ENCODE peak calls at places on chromosomes 7 and 10, in six cellular contexts. B is heart left ventricle, S is trophoblast cell, V is mucosa of descending colon, L is NB4, C is tibial artery. N is an unnamed sample.

GRCh38 chr7:91915401-91916067 is 25.1 kb upstream of the AKAP9 start:
- DNase-seq in B (no peak), S (no peak), V (no peak), L (no peak), C (no peak), N (no peak)

GRCh38 chr10:100349672-100350071 is 2.6 kb downstream of the SCD start:
- DNase-seq in B (no peak), S (no peak), V (no peak), L (no peak), C (no peak), N (no peak)

GRCh38 chr10:77620731-77621130 is 16.9 kb downstream of the KCNMA1 start:
- DNase-seq in B (no peak), S (no peak), V (no peak), L (peak), C (no peak), N (no peak)

GRCh38 chr10:14382022-14382421 is 51.3 kb upstream of the FRMD4A start:
- DNase-seq in B (no peak), S (peak), V (no peak), L (no peak), C (no peak), N (peak)

GRCh38 chr7:29807179-29807841 is 1.0 kb downstream of the WIPF3 start:
- DNase-seq in B (peak), S (peak), V (peak), L (no peak), C (peak), N (no peak)

GRCh38 chr7:79810945-79811344 is 323.7 kb upstream of the GNAI1 start:
- DNase-seq in B (no peak), S (no peak), V (no peak), L (no peak), C (no peak), N (no peak)

GRCh38 chr7:30764030-30764991 is 6.9 kb upstream of the MINDY4 start:
- DNase-seq in B (peak), S (no peak), V (no peak), L (no peak), C (peak), N (no peak)

GRCh38 chr7:158137516-158138328 is 449.9 kb downstream of the PTPRN2 start:
- DNase-seq in B (no peak), S (no peak), V (no peak), L (no peak), C (no peak), N (no peak)

GRCh38 chr10:71263376-71263775 is 51.0 kb downstream of the UNC5B start:
- DNase-seq in B (peak), S (no peak), V (no peak), L (no peak), C (no peak), N (no peak)

GRCh38 chr10:124296121-124296812 is 122.5 kb downstream of the OAT start:
- DNase-seq in B (no peak), S (peak), V (no peak), L (no peak), C (no peak), N (no peak)

GRCh38 chr7:2698581-2699288 is 10.7 kb downstream of the AMZ1 start:
- DNase-seq in B (no peak), S (no peak), V (no peak), L (peak), C (no peak), N (peak)

GRCh38 chr10:12703813-12704212 is 297.7 kb downstream of the CCDC3 start:
- DNase-seq in B (no peak), S (peak), V (no peak), L (no peak), C (no peak), N (no peak)

GRCh38 chr10:121438320-121438719 is 159.9 kb downstream of the FGFR2 start:
- DNase-seq in B (no peak), S (peak), V (no peak), L (no peak), C (peak), N (no peak)

GRCh38 chr10:31645786-31646185 is 282.8 kb downstream of the ARHGAP12 start:
- DNase-seq in B (no peak), S (peak), V (no peak), L (no peak), C (no peak), N (no peak)

GRCh38 chr10:114045071-114045737 is 1.5 kb downstream of the ADRB1 start:
- DNase-seq in B (peak), S (peak), V (peak), L (peak), C (no peak), N (no peak)

GRCh38 chr10:70232155-70232858 is 922 bp downstream of the PPA1 start:
- DNase-seq in B (peak), S (peak), V (peak), L (peak), C (no peak), N (peak)

GRCh38 chr7:149662591-149663095 is 110.7 kb downstream of the ZNF467 start:
- DNase-seq in B (peak), S (peak), V (peak), L (peak), C (no peak), N (peak)

GRCh38 chr7:134932707-134933370 is 53.5 kb upstream of the AGBL3 start:
- DNase-seq in B (peak), S (peak), V (peak), L (no peak), C (peak), N (no peak)

GRCh38 chr10:123929791-123930190 is 38.2 kb upstream of the CPXM2 start:
- DNase-seq in B (no peak), S (no peak), V (no peak), L (no peak), C (peak), N (no peak)

GRCh38 chr10:100723180-100723579 is 22.2 kb upstream of the PAX2 start:
- DNase-seq in B (no peak), S (no peak), V (no peak), L (no peak), C (no peak), N (no peak)

GRCh38 chr7:50450691-50451051 is 521 bp upstream of the FIGNL1 start:
- DNase-seq in B (peak), S (no peak), V (peak), L (peak), C (peak), N (peak)

GRCh38 chr7:1604383-1604782 is 34.6 kb upstream of the PSMG3 start:
- DNase-seq in B (no peak), S (no peak), V (no peak), L (no peak), C (no peak), N (no peak)

GRCh38 chr10:98331888-98332287 is 63.9 kb upstream of the LOXL4 start:
- DNase-seq in B (no peak), S (peak), V (no peak), L (peak), C (no peak), N (peak)

GRCh38 chr10:9222917-9223316 is 1168.4 kb downstream of the GATA3 start:
- DNase-seq in B (no peak), S (peak), V (no peak), L (no peak), C (no peak), N (no peak)

GRCh38 chr7:148581685-148582084 is 8.9 kb upstream of the C7orf33 start:
- DNase-seq in B (no peak), S (no peak), V (no peak), L (no peak), C (no peak), N (no peak)

GRCh38 chr10:117830832-117831231 is 215.9 kb downstream of the RAB11FIP2 start:
- DNase-seq in B (no peak), S (no peak), V (peak), L (no peak), C (no peak), N (peak)

GRCh38 chr10:119254355-119254754 is 47.0 kb downstream of the GRK5 start:
- DNase-seq in B (no peak), S (no peak), V (no peak), L (no peak), C (no peak), N (no peak)

GRCh38 chr10:132848951-132849545 is 63.1 kb upstream of the NKX6-2 start:
- DNase-seq in B (no peak), S (no peak), V (no peak), L (no peak), C (peak), N (no peak)

DNA sequence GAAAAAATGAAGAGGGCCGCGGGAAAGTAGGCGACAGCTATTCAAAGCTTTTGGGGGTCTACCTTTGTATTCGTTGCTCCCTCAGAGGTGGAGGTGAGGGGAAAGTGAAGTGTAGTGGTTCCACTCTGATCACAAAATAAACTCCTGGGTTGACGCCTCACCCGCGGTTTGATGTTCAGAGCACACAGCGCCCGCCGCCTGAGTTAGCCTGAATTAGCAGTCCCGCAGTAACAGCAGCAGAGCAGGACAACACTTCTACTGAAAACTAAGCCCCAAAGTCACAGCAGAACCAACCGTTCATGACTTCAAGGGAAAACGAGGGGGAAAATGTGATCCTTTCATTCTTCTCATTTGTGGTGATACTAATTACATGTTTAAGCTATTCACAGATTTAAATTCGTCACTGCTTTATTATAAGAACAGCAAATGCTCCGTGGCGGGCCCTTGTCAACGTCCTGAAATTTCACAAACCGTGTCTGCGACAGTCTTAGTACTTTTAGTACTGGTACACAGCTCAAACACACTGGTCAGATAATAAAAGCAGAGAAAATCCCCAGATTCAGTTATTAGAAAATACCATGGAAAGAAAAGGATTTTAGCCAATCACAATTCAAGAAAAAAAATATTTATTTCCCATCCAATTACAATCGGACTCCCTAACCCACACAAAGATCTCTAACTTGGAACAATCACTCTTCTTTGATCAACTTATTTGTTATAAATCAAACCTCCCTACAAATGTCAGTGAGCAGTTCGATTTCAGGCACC is 575 bp upstream of the JMJD1C start:
- DNase-seq in B (peak), S (peak), V (no peak), L (peak), C (no peak), N (no peak)
- H3K4me3 ChIP-seq in B (peak), S (peak), V (peak), L (peak), C (peak), N (peak)

GRCh38 chr7:97004931-97005763 is at the start of gene DLX6:
- DNase-seq in B (no peak), S (peak), V (no peak), L (no peak), C (no peak), N (no peak)

GRCh38 chr7:97006951-97007861 is 1.9 kb downstream of the DLX6 start:
- DNase-seq in B (no peak), S (peak), V (no peak), L (no peak), C (no peak), N (no peak)

GRCh38 chr7:97005764-97006145 is 402 bp downstream of the DLX6 start:
- DNase-seq in B (no peak), S (no peak), V (no peak), L (no peak), C (no peak), N (no peak)

GRCh38 chr7:97004237-97004930 is 969 bp upstream of the DLX6 start:
- DNase-seq in B (no peak), S (peak), V (no peak), L (no peak), C (no peak), N (no peak)

GRCh38 chr7:97006146-97006950 is 995 bp downstream of the DLX6 start:
- DNase-seq in B (no peak), S (peak), V (no peak), L (peak), C (no peak), N (no peak)
- H3K4me3 ChIP-seq in B (peak), S (peak), V (no peak), L (no peak), C (peak), N (peak)

GRCh38 chr7:120138497-120138896 is 134.5 kb upstream of the KCND2 start:
- DNase-seq in B (no peak), S (no peak), V (no peak), L (no peak), C (no peak), N (no peak)
- H3K4me3 ChIP-seq in B (no peak), S (no peak), V (no peak), L (no peak), C (no peak), N (no peak)

GRCh38 chr10:33804534-33804933 is 470.1 kb upstream of the NRP1 start:
- DNase-seq in B (no peak), S (no peak), V (no peak), L (no peak), C (no peak), N (no peak)

GRCh38 chr10:33803248-33803647 is 468.8 kb upstream of the NRP1 start:
- DNase-seq in B (no peak), S (peak), V (no peak), L (no peak), C (no peak), N (no peak)

GRCh38 chr10:33800986-33801385 is 466.5 kb upstream of the NRP1 start:
- DNase-seq in B (no peak), S (no peak), V (no peak), L (no peak), C (no peak), N (no peak)

GRCh38 chr10:33801705-33802104 is 467.2 kb upstream of the NRP1 start:
- DNase-seq in B (no peak), S (peak), V (no peak), L (no peak), C (no peak), N (no peak)

GRCh38 chr10:33802566-33802965 is 468.1 kb upstream of the NRP1 start:
- DNase-seq in B (no peak), S (no peak), V (no peak), L (no peak), C (no peak), N (no peak)
- H3K4me3 ChIP-seq in B (no peak), S (no peak), V (no peak), L (no peak), C (no peak), N (no peak)

GRCh38 chr10:11150876-11151275 is 133.2 kb downstream of the CELF2 start:
- DNase-seq in B (no peak), S (no peak), V (no peak), L (no peak), C (no peak), N (no peak)

GRCh38 chr10:11148131-11148530 is 130.5 kb downstream of the CELF2 start:
- DNase-seq in B (no peak), S (no peak), V (no peak), L (no peak), C (no peak), N (no peak)

GRCh38 chr10:11148638-11149037 is 131.0 kb downstream of the CELF2 start:
- DNase-seq in B (no peak), S (no peak), V (no peak), L (no peak), C (no peak), N (no peak)

GRCh38 chr10:11150255-11150731 is 132.6 kb downstream of the CELF2 start:
- DNase-seq in B (no peak), S (no peak), V (no peak), L (no peak), C (no peak), N (no peak)

GRCh38 chr10:11149499-11149898 is 131.8 kb downstream of the CELF2 start:
- DNase-seq in B (no peak), S (peak), V (no peak), L (peak), C (no peak), N (no peak)
- H3K4me3 ChIP-seq in B (no peak), S (no peak), V (no peak), L (peak), C (no peak), N (peak)